ENCODE peak calls at places on chromosomes 4 and X, in four cellular contexts. One of them, this sample, is unnamed.

GRCh38 chr4:79255793-79256192 is 70.1 kb downstream of the NAA11 start:
- DNase-seq in stimulated activated CD4-positive, alpha-beta T cell treated with anti-CD3 and anti-CD28 coated beads, Interleukin-2, amount 100 ng/mL, for 48 hours: no peak
- DNase-seq in occipital lobe: no peak
- DNase-seq in fibroblast of gingiva: no peak
- DNase-seq in this sample: no peak

GRCh38 chrX:84339507-84340364 is 151.7 kb upstream of the RPS6KA6 start:
- DNase-seq in stimulated activated CD4-positive, alpha-beta T cell treated with anti-CD3 and anti-CD28 coated beads, Interleukin-2, amount 100 ng/mL, for 48 hours: no peak
- DNase-seq in occipital lobe: no peak
- DNase-seq in fibroblast of gingiva: no peak
- DNase-seq in this sample: no peak

GRCh38 chr4:13432453-13432852 is 51.7 kb downstream of the RAB28 start:
- DNase-seq in stimulated activated CD4-positive, alpha-beta T cell treated with anti-CD3 and anti-CD28 coated beads, Interleukin-2, amount 100 ng/mL, for 48 hours: no peak
- DNase-seq in occipital lobe: no peak
- DNase-seq in fibroblast of gingiva: no peak
- DNase-seq in this sample: no peak

GRCh38 chr4:106614446-106614845 is 245.9 kb upstream of the GIMD1 start:
- DNase-seq in stimulated activated CD4-positive, alpha-beta T cell treated with anti-CD3 and anti-CD28 coated beads, Interleukin-2, amount 100 ng/mL, for 48 hours: no peak
- DNase-seq in occipital lobe: no peak
- DNase-seq in fibroblast of gingiva: peak; percentile 47
- DNase-seq in this sample: no peak

GRCh38 chr4:41935652-41936021 is 408 bp downstream of the TMEM33 start:
- DNase-seq in stimulated activated CD4-positive, alpha-beta T cell treated with anti-CD3 and anti-CD28 coated beads, Interleukin-2, amount 100 ng/mL, for 48 hours: no peak
- DNase-seq in occipital lobe: no peak
- DNase-seq in fibroblast of gingiva: peak; percentile 2
- DNase-seq in this sample: peak; percentile 14

GRCh38 chr4:125515016-125515415 is 200.3 kb downstream of the FAT4 start:
- DNase-seq in stimulated activated CD4-positive, alpha-beta T cell treated with anti-CD3 and anti-CD28 coated beads, Interleukin-2, amount 100 ng/mL, for 48 hours: no peak
- DNase-seq in occipital lobe: no peak
- DNase-seq in fibroblast of gingiva: no peak
- DNase-seq in this sample: no peak

GRCh38 chr4:152256996-152257395 is 278.9 kb downstream of the FBXW7 start:
- DNase-seq in stimulated activated CD4-positive, alpha-beta T cell treated with anti-CD3 and anti-CD28 coated beads, Interleukin-2, amount 100 ng/mL, for 48 hours: no peak
- DNase-seq in occipital lobe: no peak
- DNase-seq in fibroblast of gingiva: no peak
- DNase-seq in this sample: no peak

GRCh38 chrX:134600714-134601113 is 57.6 kb downstream of the PLAC1 start:
- DNase-seq in stimulated activated CD4-positive, alpha-beta T cell treated with anti-CD3 and anti-CD28 coated beads, Interleukin-2, amount 100 ng/mL, for 48 hours: no peak
- DNase-seq in occipital lobe: no peak
- DNase-seq in fibroblast of gingiva: peak; percentile 61
- DNase-seq in this sample: no peak

GRCh38 chrX:39815621-39816020 is 282.1 kb downstream of the BCOR start:
- DNase-seq in stimulated activated CD4-positive, alpha-beta T cell treated with anti-CD3 and anti-CD28 coated beads, Interleukin-2, amount 100 ng/mL, for 48 hours: no peak
- DNase-seq in occipital lobe: no peak
- DNase-seq in fibroblast of gingiva: no peak
- DNase-seq in this sample: no peak

GRCh38 chr4:113394730-113395530 is 345.5 kb downstream of the ANK2 start:
- DNase-seq in stimulated activated CD4-positive, alpha-beta T cell treated with anti-CD3 and anti-CD28 coated beads, Interleukin-2, amount 100 ng/mL, for 48 hours: peak; percentile 47
- DNase-seq in occipital lobe: no peak
- DNase-seq in fibroblast of gingiva: peak; percentile 74
- DNase-seq in this sample: peak; percentile 44

GRCh38 chr4:149120331-149121014 is 678.3 kb upstream of the NR3C2 start:
- DNase-seq in stimulated activated CD4-positive, alpha-beta T cell treated with anti-CD3 and anti-CD28 coated beads, Interleukin-2, amount 100 ng/mL, for 48 hours: no peak
- DNase-seq in occipital lobe: no peak
- DNase-seq in fibroblast of gingiva: peak; percentile 7
- DNase-seq in this sample: no peak

GRCh38 chrX:29687687-29688086 is 527.7 kb upstream of the MAGEB2 start:
- DNase-seq in stimulated activated CD4-positive, alpha-beta T cell treated with anti-CD3 and anti-CD28 coated beads, Interleukin-2, amount 100 ng/mL, for 48 hours: no peak
- DNase-seq in occipital lobe: no peak
- DNase-seq in fibroblast of gingiva: peak; percentile 9
- DNase-seq in this sample: no peak

GRCh38 chr4:76275486-76276126 is 24.1 kb downstream of the FAM47E start:
- DNase-seq in stimulated activated CD4-positive, alpha-beta T cell treated with anti-CD3 and anti-CD28 coated beads, Interleukin-2, amount 100 ng/mL, for 48 hours: no peak
- DNase-seq in occipital lobe: no peak
- DNase-seq in fibroblast of gingiva: no peak
- DNase-seq in this sample: no peak

GRCh38 chr4:6177587-6178197 is 22.7 kb downstream of the JAKMIP1 start:
- DNase-seq in stimulated activated CD4-positive, alpha-beta T cell treated with anti-CD3 and anti-CD28 coated beads, Interleukin-2, amount 100 ng/mL, for 48 hours: no peak
- DNase-seq in occipital lobe: no peak
- DNase-seq in fibroblast of gingiva: no peak
- DNase-seq in this sample: no peak

GRCh38 chrX:134480061-134480460 is 20.1 kb downstream of the HPRT1 start:
- DNase-seq in stimulated activated CD4-positive, alpha-beta T cell treated with anti-CD3 and anti-CD28 coated beads, Interleukin-2, amount 100 ng/mL, for 48 hours: no peak
- DNase-seq in occipital lobe: no peak
- DNase-seq in fibroblast of gingiva: peak; percentile 14
- DNase-seq in this sample: no peak

GRCh38 chrX:149487292-149487691 is 17.8 kb downstream of the IDS start:
- DNase-seq in stimulated activated CD4-positive, alpha-beta T cell treated with anti-CD3 and anti-CD28 coated beads, Interleukin-2, amount 100 ng/mL, for 48 hours: no peak
- DNase-seq in occipital lobe: no peak
- DNase-seq in fibroblast of gingiva: no peak
- DNase-seq in this sample: no peak

GRCh38 chrX:151687635-151688034 is 7.6 kb upstream of the PRRG3 start:
- DNase-seq in stimulated activated CD4-positive, alpha-beta T cell treated with anti-CD3 and anti-CD28 coated beads, Interleukin-2, amount 100 ng/mL, for 48 hours: no peak
- DNase-seq in occipital lobe: no peak
- DNase-seq in fibroblast of gingiva: no peak
- DNase-seq in this sample: no peak

GRCh38 chr4:173878701-173879100 is 348.7 kb upstream of the HAND2 start:
- DNase-seq in stimulated activated CD4-positive, alpha-beta T cell treated with anti-CD3 and anti-CD28 coated beads, Interleukin-2, amount 100 ng/mL, for 48 hours: no peak
- DNase-seq in occipital lobe: no peak
- DNase-seq in fibroblast of gingiva: no peak
- DNase-seq in this sample: no peak

GRCh38 chrX:74291577-74291963 is 12.4 kb upstream of the ZCCHC13 start:
- DNase-seq in stimulated activated CD4-positive, alpha-beta T cell treated with anti-CD3 and anti-CD28 coated beads, Interleukin-2, amount 100 ng/mL, for 48 hours: no peak
- DNase-seq in occipital lobe: no peak
- DNase-seq in fibroblast of gingiva: no peak
- DNase-seq in this sample: no peak

GRCh38 chr4:184066584-184067300 is 150.9 kb downstream of the ENPP6 start:
- DNase-seq in stimulated activated CD4-positive, alpha-beta T cell treated with anti-CD3 and anti-CD28 coated beads, Interleukin-2, amount 100 ng/mL, for 48 hours: no peak
- DNase-seq in occipital lobe: no peak
- DNase-seq in fibroblast of gingiva: no peak
- DNase-seq in this sample: no peak

GRCh38 chr4:150960818-150961217 is 54.3 kb downstream of the LRBA start:
- DNase-seq in stimulated activated CD4-positive, alpha-beta T cell treated with anti-CD3 and anti-CD28 coated beads, Interleukin-2, amount 100 ng/mL, for 48 hours: peak; percentile 40
- DNase-seq in occipital lobe: no peak
- DNase-seq in fibroblast of gingiva: peak; percentile 13
- DNase-seq in this sample: no peak